ENCODE peak calls at places on chromosomes 3 and 15, in eight cellular contexts. V is sigmoid colon, C is testis, O is A673, W is GM12878, M is ovary, U is AG10803, F is astrocyte of the spinal cord. N is an unnamed sample.

GRCh38 chr15:91789136-91789535 is 64.4 kb upstream of the SLCO3A1 start:
- DNase-seq in V (no peak), C (no peak), O (no peak), W (no peak), M (no peak), U (no peak), F (no peak), N (no peak)

GRCh38 chr3:183493296-183494045 is 62.0 kb downstream of the KLHL6 start:
- DNase-seq in V (no peak), C (no peak), O (no peak), W (no peak), M (no peak), U (no peak), F (no peak), N (no peak)

GRCh38 chr3:46737320-46737719 is 19.7 kb upstream of the PRSS50 start:
- DNase-seq in V (no peak), C (no peak), O (no peak), W (no peak), M (no peak), U (no peak), F (no peak), N (no peak)

GRCh38 chr15:67456677-67457529 is 64.0 kb upstream of the C15orf61 start:
- DNase-seq in V (peak), C (peak), O (peak), W (peak), M (peak), U (peak), F (peak), N (peak)

GRCh38 chr3:198076722-198077308 is 116.8 kb downstream of the LMLN start:
- DNase-seq in V (no peak), C (no peak), O (no peak), W (no peak), M (no peak), U (no peak), F (no peak), N (no peak)

GRCh38 chr3:31145062-31145461 is 250.6 kb upstream of the GADL1 start:
- DNase-seq in V (no peak), C (no peak), O (no peak), W (no peak), M (no peak), U (no peak), F (no peak), N (no peak)

GRCh38 chr3:142857056-142857455 is 31.8 kb downstream of the PCOLCE2 start:
- DNase-seq in V (no peak), C (peak), O (peak), W (no peak), M (no peak), U (no peak), F (no peak), N (peak)

GRCh38 chr15:62648954-62649353 is 393.6 kb upstream of the TPM1 start:
- DNase-seq in V (no peak), C (peak), O (peak), W (peak), M (no peak), U (no peak), F (no peak), N (peak)

GRCh38 chr15:90598053-90598577 is 68.4 kb downstream of the CRTC3 start:
- DNase-seq in V (peak), C (peak), O (no peak), W (peak), M (peak), U (peak), F (no peak), N (peak)

GRCh38 chr3:133669949-133670524 is 8.3 kb upstream of the TOPBP1 start:
- DNase-seq in V (no peak), C (no peak), O (no peak), W (no peak), M (no peak), U (no peak), F (no peak), N (no peak)

GRCh38 chr15:65980824-65981456 is 111.6 kb downstream of the RAB11A start:
- DNase-seq in V (no peak), C (peak), O (peak), W (no peak), M (peak), U (peak), F (peak), N (peak)

GRCh38 chr3:104750581-104750980 is 616.1 kb upstream of the ALCAM start:
- DNase-seq in V (no peak), C (no peak), O (no peak), W (no peak), M (no peak), U (peak), F (peak), N (no peak)

DNA sequence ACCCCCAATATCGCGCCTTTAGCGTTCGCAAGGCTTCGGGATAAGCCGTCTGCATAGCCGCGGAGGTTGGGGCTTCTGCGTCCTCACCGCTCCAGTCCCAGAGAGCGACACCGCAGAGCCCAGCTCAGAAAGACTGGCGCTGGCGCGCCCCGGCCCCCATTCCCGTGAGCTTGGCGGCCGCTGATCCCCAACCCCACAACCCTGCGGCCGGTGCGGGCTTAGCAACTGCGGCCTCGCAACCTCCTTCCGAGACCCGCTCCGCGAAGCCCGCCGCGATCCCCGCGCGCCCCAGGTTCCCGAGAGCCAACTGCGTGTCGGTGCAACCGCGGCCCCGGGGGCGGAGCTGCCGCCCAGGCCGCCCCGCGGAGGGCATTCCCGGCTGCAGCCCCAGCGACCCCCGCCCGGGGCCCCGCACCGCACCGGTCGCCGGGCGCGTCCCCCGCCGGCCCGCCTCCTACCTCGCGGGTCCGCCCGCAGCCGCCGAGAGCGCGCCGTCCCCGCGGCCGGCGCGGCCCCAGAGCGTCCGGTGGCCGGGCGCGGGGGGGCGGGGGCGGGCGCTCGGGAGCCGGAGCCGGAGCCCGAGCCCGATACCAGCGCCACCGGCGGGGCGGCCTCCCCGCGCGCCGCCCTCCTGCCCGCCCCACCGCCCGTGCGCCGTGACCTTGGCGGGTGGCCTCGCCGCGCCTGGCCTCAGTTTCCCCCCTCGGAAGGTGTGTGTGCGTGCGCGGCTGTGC is 79.4 kb downstream of the IQSEC1 start:
- DNase-seq in V (peak), C (no peak), O (no peak), W (no peak), M (peak), U (no peak), F (peak), N (no peak)
- H3K4me3 ChIP-seq in V (peak), C (peak), O (peak), W (peak), M (peak), U (peak), F (peak), N (peak)

DNA sequence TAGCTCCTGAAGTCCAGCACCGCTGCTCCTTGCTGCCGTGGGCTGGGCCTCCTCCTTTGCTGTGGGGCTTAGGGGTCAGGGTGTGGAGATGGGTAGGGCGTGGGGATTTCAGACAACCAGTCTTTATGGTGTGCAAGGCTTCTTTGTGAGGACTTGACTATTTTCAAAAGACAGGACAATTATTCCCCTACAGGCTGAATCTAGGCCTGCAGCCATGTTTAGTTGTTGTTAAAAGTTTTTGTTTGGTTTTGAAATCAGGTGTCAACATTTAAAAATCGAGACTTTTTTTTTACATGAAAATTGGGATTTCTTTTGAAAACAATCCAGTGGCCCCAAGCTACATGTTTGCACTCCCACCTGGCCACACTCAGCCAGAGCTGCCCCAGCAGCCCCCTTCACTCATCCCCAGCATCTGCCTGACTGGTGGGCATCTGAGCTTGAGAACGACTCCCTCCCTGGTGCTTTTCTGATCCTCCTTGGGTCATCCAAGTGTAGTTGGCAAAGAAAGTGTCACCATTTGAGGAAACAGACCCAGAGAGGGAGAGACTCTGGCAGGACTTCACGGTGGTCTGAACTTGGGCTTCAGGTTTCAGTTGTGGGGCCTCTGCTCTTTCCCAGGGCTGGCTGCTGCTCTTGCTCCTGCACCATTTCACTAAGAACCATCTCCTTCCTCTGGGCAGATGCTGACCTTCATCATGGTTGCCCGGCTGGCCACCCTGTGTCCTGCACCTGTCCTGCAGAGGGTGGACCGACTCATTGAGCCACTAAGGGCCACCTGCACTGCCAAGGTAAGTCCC is 10.4 kb downstream of the RPL32 start:
- DNase-seq in V (no peak), C (no peak), O (no peak), W (no peak), M (no peak), U (no peak), F (no peak), N (no peak)
- TF ChIP-seq CTCF in V (peak), C (no peak), O (peak), W (no peak), M (no peak), U (peak), F (peak), N (peak)

GRCh38 chr3:126394179-126394976 is at the start of gene CFAP100:
- DNase-seq in V (peak), C (peak), O (no peak), W (no peak), M (peak), U (peak), F (peak), N (no peak)
- H3K4me3 ChIP-seq in V (no peak), C (peak), O (no peak), W (no peak), M (peak), U (no peak), F (no peak), N (no peak)

DNA sequence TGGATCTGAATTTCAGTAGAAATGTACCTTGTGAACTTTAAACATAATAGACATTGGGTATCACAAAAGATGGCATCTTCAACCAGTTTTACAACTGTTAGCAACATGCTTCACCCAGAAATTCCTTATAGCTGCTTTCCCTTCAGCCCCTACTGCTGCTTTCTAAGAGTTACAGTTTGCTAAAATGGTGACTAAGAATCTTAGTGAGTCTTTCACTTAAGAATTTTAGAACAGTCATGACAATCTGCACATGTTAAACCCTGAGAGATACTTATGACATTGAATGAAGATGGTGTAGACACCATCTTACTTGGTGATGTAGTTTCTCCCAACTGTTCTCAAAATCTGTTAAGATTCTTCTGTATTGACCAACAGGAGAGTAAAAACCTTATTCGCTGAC is 129.7 kb upstream of the UBE2E1 start:
- DNase-seq in V (no peak), C (no peak), O (no peak), W (no peak), M (no peak), U (peak), F (no peak), N (no peak)
- TF ChIP-seq CTCF in V (no peak), C (no peak), O (no peak), W (no peak), M (no peak), U (no peak), F (no peak), N (no peak)

N was measured in GM12865.